ENCODE peak calls at places on chromosomes 2 and 18, in nine cellular contexts. T, Y, V, J, A, K, C, R and F are unnamed samples.

GRCh38 chr2:43469713-43470112 is 126.1 kb downstream of the THADA start:
- DNase-seq in J (no peak), C (no peak), T (no peak), V (no peak), A (no peak), Y (no peak), R (no peak), K (no peak), F (no peak)

GRCh38 chr18:58590827-58591226 is 38.1 kb downstream of the ALPK2 start:
- DNase-seq in V (no peak), J (no peak), T (no peak), R (no peak), K (no peak), Y (no peak), C (no peak), A (peak), F (no peak)

GRCh38 chr18:59051470-59052165 is 88.1 kb upstream of the SEC11C start:
- DNase-seq in R (no peak), V (no peak), A (no peak), K (no peak), Y (peak), J (no peak), T (peak), C (no peak), F (no peak)

GRCh38 chr2:195662138-195662537 is 5.1 kb downstream of the SLC39A10 start:
- DNase-seq in C (no peak), R (no peak), V (no peak), J (no peak), Y (no peak), A (peak), T (peak), K (no peak), F (no peak)

GRCh38 chr18:26963292-26963691 is 97.8 kb upstream of the AQP4 start:
- DNase-seq in Y (no peak), A (no peak), R (no peak), K (no peak), T (no peak), V (peak), C (no peak), J (no peak), F (no peak)

GRCh38 chr2:191920502-191920901 is 73.6 kb upstream of the CAVIN2 start:
- DNase-seq in A (no peak), C (no peak), Y (no peak), T (no peak), K (no peak), V (no peak), R (no peak), J (no peak), F (no peak)

GRCh38 chr2:64645014-64645418 is 8.7 kb downstream of the SERTAD2 start:
- DNase-seq in V (peak), A (peak), K (peak), T (peak), C (no peak), R (no peak), Y (no peak), J (peak), F (no peak)

GRCh38 chr2:226791056-226791486 is 8.5 kb downstream of the IRS1 start:
- DNase-seq in K (no peak), V (no peak), Y (no peak), T (peak), R (no peak), A (no peak), C (no peak), J (peak), F (no peak)

GRCh38 chr18:48902023-48902855 is 48.5 kb downstream of the SMAD7 start:
- DNase-seq in V (peak), K (no peak), C (no peak), A (peak), R (peak), J (no peak), Y (peak), T (peak), F (peak)

GRCh38 chr2:142286618-142287017 is 155.8 kb upstream of the LRP1B start:
- DNase-seq in J (peak), K (no peak), V (peak), R (no peak), A (no peak), C (no peak), Y (no peak), T (no peak), F (no peak)

GRCh38 chr18:75473316-75473715 is 45.8 kb upstream of the SMIM21 start:
- DNase-seq in A (no peak), C (no peak), K (no peak), V (no peak), T (no peak), R (no peak), J (no peak), Y (no peak), F (no peak)

GRCh38 chr2:173214213-173214612 is 138.6 kb downstream of the MAP3K20 start:
- DNase-seq in Y (no peak), A (no peak), V (no peak), R (no peak), T (no peak), K (no peak), C (peak), J (no peak), F (no peak)

GRCh38 chr2:20538308-20539132 is 91.6 kb downstream of the RHOB start:
- DNase-seq in R (no peak), K (no peak), J (no peak), V (no peak), C (no peak), A (no peak), T (no peak), Y (peak), F (peak)

GRCh38 chr2:203734276-203734983 is 28.0 kb downstream of the CD28 start:
- DNase-seq in C (no peak), V (no peak), T (no peak), R (peak), K (no peak), A (no peak), J (no peak), Y (no peak), F (no peak)

GRCh38 chr18:37297106-37297505 is 268.5 kb downstream of the CELF4 start:
- DNase-seq in T (no peak), J (no peak), Y (no peak), V (no peak), R (no peak), C (no peak), A (no peak), K (no peak), F (no peak)

GRCh38 chr2:42764096-42764495 is at the start of gene OXER1:
- DNase-seq in V (no peak), K (no peak), A (no peak), T (no peak), J (no peak), C (no peak), R (no peak), Y (no peak), F (no peak)

GRCh38 chr18:43876286-43877082 is 599.2 kb upstream of the SYT4 start:
- DNase-seq in C (no peak), K (no peak), R (no peak), J (no peak), T (no peak), Y (no peak), V (no peak), A (no peak), F (no peak)

GRCh38 chr18:48312066-48312465 is 97.1 kb downstream of the ZBTB7C start:
- DNase-seq in C (no peak), A (no peak), J (no peak), K (no peak), R (no peak), T (no peak), Y (no peak), V (no peak), F (no peak)

GRCh38 chr2:97747716-97748115 is 34.3 kb downstream of the ZAP70 start:
- DNase-seq in Y (no peak), K (no peak), T (no peak), R (no peak), C (no peak), J (no peak), V (no peak), A (no peak), F (no peak)
- H3K27ac ChIP-seq in Y (no peak), K (no peak), T (no peak), R (no peak), C (no peak), J (no peak), V (no peak), A (no peak), F (no peak)

GRCh38 chr2:152537252-152537651 is 180.0 kb downstream of the PRPF40A start:
- DNase-seq in R (no peak), T (peak), J (no peak), Y (no peak), C (no peak), A (no peak), V (no peak), K (no peak), F (no peak)

GRCh38 chr2:152539424-152539823 is 177.8 kb downstream of the PRPF40A start:
- DNase-seq in V (no peak), R (no peak), A (no peak), T (no peak), J (no peak), C (no peak), Y (no peak), K (no peak), F (no peak)

GRCh38 chr2:152532241-152532640 is 185.0 kb downstream of the PRPF40A start:
- DNase-seq in J (no peak), R (no peak), T (no peak), K (no peak), V (no peak), Y (no peak), A (no peak), C (no peak), F (no peak)

GRCh38 chr2:152534460-152535131 is 182.7 kb downstream of the PRPF40A start:
- DNase-seq in J (no peak), C (no peak), V (no peak), K (no peak), A (no peak), T (no peak), Y (no peak), R (no peak), F (no peak)
- H3K4me3 ChIP-seq in J (no peak), C (no peak), V (no peak), K (no peak), A (no peak), T (no peak), Y (peak), R (no peak), F (no peak)

GRCh38 chr2:47008381-47009280 is 93.0 kb upstream of the MCFD2 start:
- DNase-seq in C (no peak), A (no peak), T (peak), J (peak), K (no peak), V (no peak), Y (peak), R (peak), F (no peak)
- H3K27ac ChIP-seq in C (no peak), A (no peak), T (peak), J (no peak), K (no peak), V (no peak), Y (peak), R (peak), F (no peak)

DNA sequence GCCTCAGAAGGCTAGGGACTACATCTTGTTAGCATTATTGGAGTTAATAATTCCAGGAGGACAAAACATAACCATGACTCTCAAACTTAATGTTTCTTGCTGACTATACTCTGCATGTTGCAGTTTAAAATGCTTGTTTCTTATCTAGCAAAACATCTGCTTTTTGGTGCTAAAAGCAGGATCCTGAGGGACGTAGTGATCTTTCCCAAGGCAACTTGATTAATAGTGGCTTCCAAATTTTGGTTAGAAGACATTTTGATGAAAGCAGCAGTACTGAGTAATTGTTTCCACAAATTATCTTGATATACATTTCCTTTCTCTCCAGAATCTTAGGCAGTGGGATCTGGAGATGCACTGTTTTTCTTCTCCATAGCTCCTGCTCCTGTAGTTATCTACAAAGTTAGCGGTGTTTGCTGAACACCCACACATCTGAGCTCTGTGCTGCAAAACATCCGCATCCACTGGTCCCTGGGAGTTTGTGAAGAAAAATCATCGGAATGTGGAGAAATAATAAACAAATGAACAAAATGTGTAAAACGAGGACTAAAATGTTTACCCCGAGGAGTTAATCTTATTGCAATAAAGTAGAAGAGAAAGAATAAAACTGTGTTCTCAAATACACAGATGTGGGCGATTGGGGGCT is 327.0 kb upstream of the PKDCC start:
- DNase-seq in Y (no peak), R (no peak), C (no peak), K (no peak), A (no peak), V (no peak), J (no peak), T (no peak), F (no peak)
- H3K4me3 ChIP-seq in Y (peak), R (peak), C (no peak), K (no peak), A (no peak), V (no peak), J (no peak), T (no peak), F (no peak)

DNA sequence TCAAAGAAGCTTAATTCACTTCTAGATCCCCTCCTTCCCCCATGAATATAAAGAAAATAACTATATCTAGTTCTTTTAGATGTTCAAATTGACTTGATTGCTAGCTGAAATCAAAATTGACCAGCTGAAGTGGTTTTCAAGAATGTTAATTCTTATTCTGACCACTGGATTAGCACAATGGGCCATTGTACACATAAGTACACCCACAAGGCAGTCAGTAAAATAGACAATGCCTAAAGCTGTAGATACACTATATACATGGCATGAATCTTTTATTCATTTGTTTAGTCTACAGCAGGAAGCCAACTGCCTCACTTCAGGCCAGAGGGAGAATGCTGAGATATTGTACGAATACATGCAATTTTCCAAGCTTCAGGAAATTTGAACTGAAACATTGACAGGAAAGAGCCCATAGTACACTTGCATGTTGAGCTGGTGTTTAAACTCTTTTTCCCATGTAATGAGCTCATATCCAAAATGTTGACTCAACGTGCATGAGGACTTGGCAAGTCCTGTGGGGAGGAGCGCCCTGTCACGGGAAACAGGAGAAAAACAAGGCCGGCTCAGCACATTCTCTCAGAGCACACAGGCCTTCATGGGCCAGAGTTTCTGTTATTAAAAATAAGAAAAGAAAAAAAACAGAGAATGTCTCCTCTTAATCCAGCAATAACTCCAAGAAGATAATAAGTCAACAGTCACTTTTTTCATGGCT is 111.6 kb upstream of the CYP1B1 start:
- DNase-seq in J (no peak), A (no peak), K (no peak), Y (peak), V (no peak), R (peak), C (no peak), T (peak), F (no peak)
- H3K27ac ChIP-seq in J (no peak), A (no peak), K (no peak), Y (peak), V (no peak), R (peak), C (no peak), T (peak), F (no peak)